ENCODE peak calls at places on chromosome 3, in six cellular contexts. M is activated T-helper 9 cell treated with anti-CD3 and anti-CD28 coated beads, Interleukin-2, amount 50 U/mL, for 16 hours; B is AG08396; Y is Daoy; H is upper lobe of left lung; V is B cell. I is an unnamed sample.
A peak's percentile ranks its signal among the peaks of the same experiment; 100 is the strongest.

GRCh38 chr3:153768559-153769469 is 352.4 kb upstream of the ARHGEF26 start:
- DNase-seq in M (no peak), B (peak; percentile 56), Y (peak; percentile 9), H (peak; percentile 33), V (peak; percentile 48), I (peak; percentile 76)

GRCh38 chr3:159654183-159655134 is 334.2 kb upstream of the IL12A start:
- DNase-seq in M (no peak), B (no peak), Y (no peak), H (no peak), V (no peak), I (no peak)

GRCh38 chr3:59064276-59064675 is 14.5 kb upstream of the CFAP20DC start:
- DNase-seq in M (no peak), B (no peak), Y (no peak), H (no peak), V (no peak), I (no peak)

GRCh38 chr3:187112934-187113793 is 26.1 kb downstream of the RPL39L start:
- DNase-seq in M (no peak), B (peak; percentile 8), Y (no peak), H (no peak), V (no peak), I (no peak)

GRCh38 chr3:27253831-27254230 is 115.4 kb downstream of the NEK10 start:
- DNase-seq in M (no peak), B (peak; percentile 58), Y (peak; percentile 1), H (peak; percentile 15), V (no peak), I (peak; percentile 17)

GRCh38 chr3:131454501-131454900 is 48.3 kb downstream of the MRPL3 start:
- DNase-seq in M (no peak), B (peak; percentile 8), Y (no peak), H (no peak), V (no peak), I (no peak)

GRCh38 chr3:100912571-100912970 is 80.7 kb downstream of the ABI3BP start:
- DNase-seq in M (no peak), B (no peak), Y (no peak), H (no peak), V (no peak), I (no peak)

GRCh38 chr3:4398120-4398740 is 68.8 kb downstream of the SUMF1 start:
- DNase-seq in M (no peak), B (no peak), Y (no peak), H (no peak), V (no peak), I (no peak)

GRCh38 chr3:52317178-52317577 is 1.1 kb downstream of the DNAH1 start:
- DNase-seq in M (no peak), B (no peak), Y (no peak), H (peak; percentile 64), V (no peak), I (no peak)

GRCh38 chr3:58999779-59000170 is 50.0 kb downstream of the CFAP20DC start:
- DNase-seq in M (no peak), B (no peak), Y (no peak), H (no peak), V (no peak), I (no peak)

GRCh38 chr3:156787926-156788663 is 38.1 kb upstream of the LEKR1 start:
- DNase-seq in M (no peak), B (peak; percentile 79), Y (peak; percentile 95), H (no peak), V (no peak), I (no peak)

GRCh38 chr3:133881987-133882825 is 13.5 kb downstream of the RAB6B start:
- DNase-seq in M (no peak), B (no peak), Y (no peak), H (no peak), V (no peak), I (no peak)

GRCh38 chr3:136276049-136276755 is 26.1 kb downstream of the PCCB start:
- DNase-seq in M (no peak), B (no peak), Y (no peak), H (no peak), V (no peak), I (no peak)

GRCh38 chr3:194387276-194387675 is 11.8 kb downstream of the GP5 start:
- DNase-seq in M (no peak), B (no peak), Y (no peak), H (no peak), V (no peak), I (peak; percentile 14)

GRCh38 chr3:194855025-194855391 is 169.3 kb downstream of the FAM43A start:
- DNase-seq in M (no peak), B (no peak), Y (no peak), H (no peak), V (no peak), I (no peak)

GRCh38 chr3:8405144-8405543 is 96.5 kb upstream of the LMCD1 start:
- DNase-seq in M (no peak), B (no peak), Y (no peak), H (no peak), V (no peak), I (no peak)

GRCh38 chr3:154795582-154795981 is 284.5 kb upstream of the MME start:
- DNase-seq in M (no peak), B (peak; percentile 73), Y (no peak), H (no peak), V (no peak), I (no peak)

GRCh38 chr3:42036483-42036823 is 54.7 kb upstream of the TRAK1 start:
- DNase-seq in M (no peak), B (peak; percentile 79), Y (peak; percentile 84), H (no peak), V (no peak), I (peak; percentile 47)

GRCh38 chr3:105868450-105868744 is 415 bp downstream of the CBLB start:
- DNase-seq in M (no peak), B (peak; percentile 71), Y (peak; percentile 66), H (peak; percentile 90), V (peak; percentile 41), I (peak; percentile 79)

GRCh38 chr3:54951405-54951804 is 23.5 kb upstream of the LRTM1 start:
- DNase-seq in M (no peak), B (peak; percentile 88), Y (peak; percentile 92), H (peak; percentile 72), V (no peak), I (peak; percentile 59)

GRCh38 chr3:124972457-124972856 is 37.9 kb upstream of the MUC13 start:
- DNase-seq in M (no peak), B (no peak), Y (no peak), H (no peak), V (no peak), I (peak; percentile 79)

GRCh38 chr3:36944641-36945270 is at the start of gene TRANK1:
- DNase-seq in M (peak; percentile 76), B (peak; percentile 71), Y (peak; percentile 9), H (peak; percentile 92), V (peak; percentile 86), I (peak; percentile 89)

GRCh38 chr3:16258177-16258576 is 6.6 kb downstream of the DPH3 start:
- DNase-seq in M (no peak), B (no peak), Y (no peak), H (no peak), V (no peak), I (no peak)

I was measured in Peyer's patch.